ENCODE peak calls at places on chromosomes 11 and 22, in six cellular contexts. V is RWPE1, H is fibroblast of lung, P is GM12865, Z is osteocyte, Q is GM10248. D is an unnamed sample.

GRCh38 chr11:47437746-47438418 is 11.1 kb downstream of the RAPSN start:
- DNase-seq in V (no peak), H (no peak), P (no peak), Z (no peak), Q (no peak), D (no peak)

GRCh38 chr11:1761110-1761856 is 2.4 kb downstream of the CTSD start:
- DNase-seq in V (no peak), H (no peak), P (no peak), Z (no peak), Q (no peak), D (no peak)

GRCh38 chr11:64074239-64074638 is 38.5 kb downstream of the FLRT1 start:
- DNase-seq in V (peak; percentile 56), H (peak; percentile 29), P (peak; percentile 11), Z (no peak), Q (no peak), D (no peak)

GRCh38 chr11:105144887-105145286 is 5.3 kb upstream of the CARD18 start:
- DNase-seq in V (peak; percentile 15), H (peak; percentile 90), P (no peak), Z (no peak), Q (no peak), D (no peak)

GRCh38 chr11:80860632-80861031 is 1419.8 kb upstream of the TENM4 start:
- DNase-seq in V (peak; percentile 13), H (peak; percentile 52), P (no peak), Z (no peak), Q (no peak), D (no peak)

GRCh38 chr11:76769645-76770586 is 13.2 kb upstream of the TSKU start:
- DNase-seq in V (peak; percentile 41), H (peak; percentile 61), P (no peak), Z (no peak), Q (no peak), D (no peak)

GRCh38 chr11:2726964-2727363 is 27.2 kb upstream of the KCNQ1OT1 start:
- DNase-seq in V (no peak), H (peak; percentile 25), P (no peak), Z (no peak), Q (no peak), D (no peak)

GRCh38 chr11:23990346-23990745 is 506.5 kb upstream of the LUZP2 start:
- DNase-seq in V (no peak), H (peak; percentile 30), P (no peak), Z (no peak), Q (no peak), D (no peak)

GRCh38 chr11:82995754-82996398 is 75.8 kb downstream of the RAB30 start:
- DNase-seq in V (no peak), H (peak; percentile 41), P (peak; percentile 71), Z (no peak), Q (peak; percentile 34), D (no peak)

GRCh38 chr11:88508558-88508807 is 170.9 kb upstream of the CTSC start:
- DNase-seq in V (no peak), H (no peak), P (no peak), Z (no peak), Q (no peak), D (no peak)

GRCh38 chr22:38106814-38107578 is 3.5 kb downstream of the BAIAP2L2 start:
- DNase-seq in V (no peak), H (no peak), P (no peak), Z (no peak), Q (no peak), D (no peak)

GRCh38 chr22:38413085-38414008 is 41.7 kb downstream of the KCNJ4 start:
- DNase-seq in V (no peak), H (no peak), P (no peak), Z (peak; percentile 80), Q (no peak), D (no peak)

GRCh38 chr11:129423426-129423825 is 47.8 kb downstream of the BARX2 start:
- DNase-seq in V (no peak), H (no peak), P (no peak), Z (peak; percentile 17), Q (no peak), D (no peak)

GRCh38 chr11:67439321-67440228 is 2.1 kb upstream of the PTPRCAP start:
- DNase-seq in V (no peak), H (peak; percentile 14), P (peak; percentile 31), Z (no peak), Q (no peak), D (no peak)
- TF ChIP-seq CTCF in V (no peak), H (no peak), P (peak; percentile 16), Z (peak; percentile 26), Q (peak; percentile 43), D (no peak)

GRCh38 chr22:46390652-46391301 is 55.3 kb downstream of the TRMU start:
- DNase-seq in V (peak; percentile 25), H (peak; percentile 68), P (no peak), Z (no peak), Q (no peak), D (no peak)
- TF ChIP-seq CTCF in V (peak; percentile 53), H (peak; percentile 57), P (no peak), Z (peak; percentile 36), Q (no peak), D (no peak)

GRCh38 chr11:65850217-65851082 is 7.5 kb downstream of the CFL1 start:
- DNase-seq in V (no peak), H (no peak), P (peak; percentile 21), Z (no peak), Q (no peak), D (peak; percentile 30)

GRCh38 chr11:65849771-65850216 is 8.2 kb downstream of the CFL1 start:
- DNase-seq in V (no peak), H (no peak), P (peak; percentile 2), Z (no peak), Q (no peak), D (peak; percentile 21)

GRCh38 chr11:65852508-65853248 is 5.3 kb downstream of the CFL1 start:
- DNase-seq in V (no peak), H (no peak), P (peak; percentile 41), Z (peak; percentile 85), Q (no peak), D (no peak)

GRCh38 chr11:65851811-65852507 is 6.0 kb downstream of the CFL1 start:
- DNase-seq in V (no peak), H (no peak), P (peak; percentile 43), Z (no peak), Q (no peak), D (no peak)

GRCh38 chr11:65851083-65851579 is 6.8 kb downstream of the CFL1 start:
- DNase-seq in V (no peak), H (no peak), P (peak; percentile 60), Z (no peak), Q (no peak), D (peak; percentile 55)
- TF ChIP-seq CTCF in V (no peak), H (peak; percentile 26), P (peak; percentile 50), Z (peak; percentile 54), Q (no peak), D (no peak)

GRCh38 chr11:134978388-134979088 is 566.5 kb upstream of the B3GAT1 start:
- DNase-seq in V (no peak), H (no peak), P (no peak), Z (peak; percentile 51), Q (no peak), D (no peak)
- TF ChIP-seq CTCF in V (no peak), H (no peak), P (no peak), Z (peak; percentile 15), Q (no peak), D (no peak)